ENCODE peak calls at places on chromosomes 6 and 20, in nine cellular contexts. One of them, this sample, is unnamed. For H3K27me3, the result is how much of the 10 kb centered on the place peaks cover.

GRCh38 chr20:53599378-53599777 is 5.7 kb upstream of the ZNF217 start:
- DNase-seq in HCT116: no peak
- DNase-seq in cardiac muscle cell: no peak
- DNase-seq in pancreas: no peak
- DNase-seq in brain microvascular endothelial cell: no peak
- DNase-seq in H1: peak
- DNase-seq in neural progenitor cell: no peak
- DNase-seq in body of pancreas: no peak
- DNase-seq in dorsolateral prefrontal cortex: no peak
- DNase-seq in this sample: no peak

GRCh38 chr6:113655761-113656160 is 201.4 kb upstream of the MARCKS start:
- DNase-seq in HCT116: no peak
- DNase-seq in cardiac muscle cell: no peak
- DNase-seq in pancreas: no peak
- DNase-seq in brain microvascular endothelial cell: no peak
- DNase-seq in H1: no peak
- DNase-seq in neural progenitor cell: no peak
- DNase-seq in body of pancreas: no peak
- DNase-seq in dorsolateral prefrontal cortex: no peak
- DNase-seq in this sample: no peak

GRCh38 chr20:37990571-37991151 is 42.6 kb downstream of the TTI1 start:
- DNase-seq in HCT116: no peak
- DNase-seq in cardiac muscle cell: peak
- DNase-seq in pancreas: no peak
- DNase-seq in brain microvascular endothelial cell: peak
- DNase-seq in H1: no peak
- DNase-seq in neural progenitor cell: no peak
- DNase-seq in body of pancreas: peak
- DNase-seq in dorsolateral prefrontal cortex: no peak
- DNase-seq in this sample: peak

GRCh38 chr6:17842014-17842776 is 135.5 kb upstream of the NUP153 start:
- DNase-seq in HCT116: no peak
- DNase-seq in cardiac muscle cell: no peak
- DNase-seq in pancreas: no peak
- DNase-seq in brain microvascular endothelial cell: no peak
- DNase-seq in H1: no peak
- DNase-seq in neural progenitor cell: no peak
- DNase-seq in body of pancreas: no peak
- DNase-seq in dorsolateral prefrontal cortex: no peak
- DNase-seq in this sample: no peak

GRCh38 chr6:164561656-164562055 is 747.7 kb downstream of the C6orf118 start:
- DNase-seq in HCT116: no peak
- DNase-seq in cardiac muscle cell: no peak
- DNase-seq in pancreas: no peak
- DNase-seq in brain microvascular endothelial cell: no peak
- DNase-seq in H1: no peak
- DNase-seq in neural progenitor cell: no peak
- DNase-seq in body of pancreas: no peak
- DNase-seq in dorsolateral prefrontal cortex: no peak
- DNase-seq in this sample: no peak

GRCh38 chr6:134903448-134903847 is 46.5 kb downstream of the ALDH8A1 start:
- DNase-seq in HCT116: no peak
- DNase-seq in cardiac muscle cell: no peak
- DNase-seq in pancreas: no peak
- DNase-seq in brain microvascular endothelial cell: no peak
- DNase-seq in H1: no peak
- DNase-seq in neural progenitor cell: no peak
- DNase-seq in body of pancreas: no peak
- DNase-seq in dorsolateral prefrontal cortex: no peak
- DNase-seq in this sample: peak

GRCh38 chr6:44147256-44147655 is 11.4 kb upstream of the CAPN11 start:
- DNase-seq in HCT116: no peak
- DNase-seq in cardiac muscle cell: no peak
- DNase-seq in pancreas: no peak
- DNase-seq in brain microvascular endothelial cell: no peak
- DNase-seq in H1: no peak
- DNase-seq in neural progenitor cell: no peak
- DNase-seq in body of pancreas: no peak
- DNase-seq in dorsolateral prefrontal cortex: no peak
- DNase-seq in this sample: no peak

GRCh38 chr20:44914924-44915323 is 5.1 kb downstream of the PABPC1L start:
- DNase-seq in HCT116: no peak
- DNase-seq in cardiac muscle cell: peak
- DNase-seq in pancreas: no peak
- DNase-seq in brain microvascular endothelial cell: no peak
- DNase-seq in H1: no peak
- DNase-seq in neural progenitor cell: no peak
- DNase-seq in body of pancreas: no peak
- DNase-seq in dorsolateral prefrontal cortex: no peak
- DNase-seq in this sample: no peak

GRCh38 chr6:152975204-152975915 is 7.5 kb downstream of the FBXO5 start:
- DNase-seq in HCT116: no peak
- DNase-seq in cardiac muscle cell: peak
- DNase-seq in pancreas: no peak
- DNase-seq in brain microvascular endothelial cell: no peak
- DNase-seq in H1: no peak
- DNase-seq in neural progenitor cell: no peak
- DNase-seq in body of pancreas: no peak
- DNase-seq in dorsolateral prefrontal cortex: no peak
- DNase-seq in this sample: no peak

GRCh38 chr6:152969688-152970418 is 13.0 kb downstream of the FBXO5 start:
- DNase-seq in HCT116: no peak
- DNase-seq in cardiac muscle cell: no peak
- DNase-seq in pancreas: no peak
- DNase-seq in brain microvascular endothelial cell: no peak
- DNase-seq in H1: no peak
- DNase-seq in neural progenitor cell: no peak
- DNase-seq in body of pancreas: no peak
- DNase-seq in dorsolateral prefrontal cortex: no peak
- DNase-seq in this sample: no peak

GRCh38 chr6:152978058-152978457 is 4.8 kb downstream of the FBXO5 start:
- DNase-seq in HCT116: no peak
- DNase-seq in cardiac muscle cell: peak
- DNase-seq in pancreas: no peak
- DNase-seq in brain microvascular endothelial cell: no peak
- DNase-seq in H1: no peak
- DNase-seq in neural progenitor cell: no peak
- DNase-seq in body of pancreas: no peak
- DNase-seq in dorsolateral prefrontal cortex: no peak
- DNase-seq in this sample: no peak

GRCh38 chr6:152976749-152977148 is 6.1 kb downstream of the FBXO5 start:
- DNase-seq in HCT116: no peak
- DNase-seq in cardiac muscle cell: peak
- DNase-seq in pancreas: no peak
- DNase-seq in brain microvascular endothelial cell: no peak
- DNase-seq in H1: no peak
- DNase-seq in neural progenitor cell: peak
- DNase-seq in body of pancreas: no peak
- DNase-seq in dorsolateral prefrontal cortex: no peak
- DNase-seq in this sample: no peak

GRCh38 chr6:152973916-152974315 is 8.9 kb downstream of the FBXO5 start:
- DNase-seq in HCT116: no peak
- DNase-seq in cardiac muscle cell: no peak
- DNase-seq in pancreas: no peak
- DNase-seq in brain microvascular endothelial cell: no peak
- DNase-seq in H1: no peak
- DNase-seq in neural progenitor cell: no peak
- DNase-seq in body of pancreas: no peak
- DNase-seq in dorsolateral prefrontal cortex: no peak
- DNase-seq in this sample: no peak
- H3K4me3 ChIP-seq in HCT116: no peak
- H3K4me3 ChIP-seq in cardiac muscle cell: no peak
- H3K4me3 ChIP-seq in pancreas: no peak
- H3K4me3 ChIP-seq in brain microvascular endothelial cell: no peak
- H3K4me3 ChIP-seq in H1: no peak
- H3K4me3 ChIP-seq in neural progenitor cell: peak
- H3K4me3 ChIP-seq in body of pancreas: no peak
- H3K4me3 ChIP-seq in dorsolateral prefrontal cortex: no peak
- H3K4me3 ChIP-seq in this sample: no peak

GRCh38 chr6:24228681-24229255 is 102.8 kb downstream of the NRSN1 start:
- DNase-seq in HCT116: no peak
- DNase-seq in cardiac muscle cell: peak
- DNase-seq in pancreas: no peak
- DNase-seq in brain microvascular endothelial cell: peak
- DNase-seq in H1: no peak
- DNase-seq in neural progenitor cell: no peak
- DNase-seq in body of pancreas: no peak
- DNase-seq in dorsolateral prefrontal cortex: no peak
- DNase-seq in this sample: peak

GRCh38 chr6:24225838-24226237 is 99.8 kb downstream of the NRSN1 start:
- DNase-seq in HCT116: no peak
- DNase-seq in cardiac muscle cell: no peak
- DNase-seq in pancreas: no peak
- DNase-seq in brain microvascular endothelial cell: no peak
- DNase-seq in H1: no peak
- DNase-seq in neural progenitor cell: no peak
- DNase-seq in body of pancreas: no peak
- DNase-seq in dorsolateral prefrontal cortex: no peak
- DNase-seq in this sample: no peak

GRCh38 chr6:24219670-24220069 is 93.7 kb downstream of the NRSN1 start:
- DNase-seq in HCT116: no peak
- DNase-seq in cardiac muscle cell: no peak
- DNase-seq in pancreas: no peak
- DNase-seq in brain microvascular endothelial cell: no peak
- DNase-seq in H1: no peak
- DNase-seq in neural progenitor cell: no peak
- DNase-seq in body of pancreas: no peak
- DNase-seq in dorsolateral prefrontal cortex: no peak
- DNase-seq in this sample: no peak

GRCh38 chr6:24227556-24227955 is 101.5 kb downstream of the NRSN1 start:
- DNase-seq in HCT116: no peak
- DNase-seq in cardiac muscle cell: peak
- DNase-seq in pancreas: no peak
- DNase-seq in brain microvascular endothelial cell: no peak
- DNase-seq in H1: no peak
- DNase-seq in neural progenitor cell: peak
- DNase-seq in body of pancreas: no peak
- DNase-seq in dorsolateral prefrontal cortex: no peak
- DNase-seq in this sample: no peak

DNA sequence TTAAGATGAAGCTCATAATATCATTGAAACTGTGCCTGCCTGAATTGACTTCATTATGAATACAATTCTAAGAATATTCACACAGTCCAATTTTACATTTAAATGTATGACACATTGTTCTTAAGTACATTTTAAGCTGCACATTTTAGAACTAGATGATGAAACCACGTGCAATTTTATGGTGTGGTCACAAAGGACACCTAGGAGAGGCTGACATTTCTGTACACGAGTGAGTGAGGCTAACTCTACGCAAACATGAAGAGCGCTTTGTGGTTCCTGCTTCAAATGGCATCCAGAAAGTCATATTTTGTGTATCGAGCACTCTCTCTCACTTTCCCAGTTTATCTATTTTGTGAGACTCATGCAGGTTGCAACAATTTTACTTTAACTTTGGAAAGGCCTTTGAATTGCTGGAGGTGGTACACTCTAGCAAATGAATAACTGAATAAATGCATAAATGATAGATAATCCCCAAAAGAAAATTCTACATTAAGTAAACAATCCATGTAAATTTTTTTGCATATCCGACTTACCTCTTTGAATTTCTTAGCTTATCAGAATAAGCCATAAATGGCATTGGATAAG is 97.2 kb downstream of the NRSN1 start:
- DNase-seq in HCT116: peak
- DNase-seq in cardiac muscle cell: no peak
- DNase-seq in pancreas: no peak
- DNase-seq in brain microvascular endothelial cell: no peak
- DNase-seq in H1: no peak
- DNase-seq in neural progenitor cell: no peak
- DNase-seq in body of pancreas: no peak
- DNase-seq in dorsolateral prefrontal cortex: no peak
- DNase-seq in this sample: no peak
- H3K27me3 ChIP-seq in HCT116: under half
- H3K27me3 ChIP-seq in cardiac muscle cell: under half
- H3K27me3 ChIP-seq in pancreas: under half
- H3K27me3 ChIP-seq in brain microvascular endothelial cell: under half
- H3K27me3 ChIP-seq in H1: under half
- H3K27me3 ChIP-seq in neural progenitor cell: under half
- H3K27me3 ChIP-seq in body of pancreas: under half
- H3K27me3 ChIP-seq in dorsolateral prefrontal cortex: under half
- H3K27me3 ChIP-seq in this sample: under half

DNA sequence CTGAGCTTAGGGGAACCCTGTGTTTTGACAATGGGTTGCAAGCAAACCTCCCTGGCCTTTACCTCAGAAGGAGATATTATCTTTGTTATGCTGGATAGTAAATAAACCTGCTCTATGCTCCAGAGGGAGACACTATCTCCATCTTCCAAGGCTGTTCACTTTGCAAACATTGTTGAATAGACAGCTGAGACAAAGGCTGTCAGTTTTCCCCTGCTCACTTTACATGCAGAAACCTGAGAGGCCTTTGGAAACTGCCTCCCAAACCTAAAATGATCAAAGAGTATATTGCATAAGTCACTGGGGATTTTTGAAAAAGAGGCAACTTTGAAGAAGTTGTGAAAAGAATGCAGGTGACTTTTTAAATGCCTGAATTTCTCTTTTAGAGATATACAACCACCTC is 61.6 kb downstream of the MRAP2 start:
- DNase-seq in HCT116: no peak
- DNase-seq in cardiac muscle cell: no peak
- DNase-seq in pancreas: no peak
- DNase-seq in brain microvascular endothelial cell: no peak
- DNase-seq in H1: no peak
- DNase-seq in neural progenitor cell: no peak
- DNase-seq in body of pancreas: no peak
- DNase-seq in dorsolateral prefrontal cortex: no peak
- DNase-seq in this sample: no peak
- TF ChIP-seq CTCF in HCT116: no peak
- TF ChIP-seq CTCF in cardiac muscle cell: no peak
- TF ChIP-seq CTCF in pancreas: no peak
- TF ChIP-seq CTCF in brain microvascular endothelial cell: no peak
- TF ChIP-seq CTCF in H1: no peak
- TF ChIP-seq CTCF in neural progenitor cell: no peak
- TF ChIP-seq CTCF in body of pancreas: no peak
- TF ChIP-seq CTCF in dorsolateral prefrontal cortex: no peak
- TF ChIP-seq CTCF in this sample: no peak

DNA sequence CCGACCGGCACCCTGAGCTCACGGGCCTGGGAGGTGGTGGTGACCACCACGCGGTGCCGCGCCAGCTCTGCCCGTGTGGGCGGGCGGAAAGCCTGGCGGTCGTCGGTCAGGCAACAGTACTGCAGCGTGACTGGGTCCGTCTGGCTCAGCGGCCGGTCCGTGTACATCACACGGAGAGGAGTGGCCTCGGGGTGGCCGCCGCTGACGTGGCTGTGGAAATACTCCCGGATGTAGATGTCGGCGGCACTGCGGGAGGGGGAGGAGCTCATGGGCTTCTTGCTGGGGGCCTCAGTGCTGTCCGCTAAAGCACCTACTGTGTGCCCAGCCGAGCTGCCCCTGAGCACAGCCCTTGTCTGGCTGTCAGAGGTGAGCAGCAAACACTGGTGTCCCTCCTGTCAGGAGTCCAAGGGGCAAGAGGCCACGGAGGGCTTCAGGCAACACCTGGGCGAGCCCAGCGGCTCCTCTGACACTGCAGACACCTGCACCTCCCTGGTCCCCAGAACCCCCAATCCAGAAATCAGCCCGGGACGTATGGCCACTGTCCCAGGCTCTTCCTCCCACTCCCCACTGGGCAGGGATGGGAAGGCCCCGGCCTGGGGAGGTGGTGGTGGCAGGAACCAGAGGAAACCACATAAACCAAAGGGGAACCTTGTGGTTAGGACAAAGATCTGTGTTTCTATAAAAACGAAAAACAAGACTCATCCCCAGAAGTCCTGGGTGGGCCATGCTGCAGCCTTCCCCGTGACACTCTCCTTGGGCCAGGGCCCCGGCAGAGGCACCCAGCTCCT is 6.5 kb downstream of the HELZ2 start:
- DNase-seq in HCT116: no peak
- DNase-seq in cardiac muscle cell: peak
- DNase-seq in pancreas: no peak
- DNase-seq in brain microvascular endothelial cell: peak
- DNase-seq in H1: no peak
- DNase-seq in neural progenitor cell: no peak
- DNase-seq in body of pancreas: no peak
- DNase-seq in dorsolateral prefrontal cortex: no peak
- DNase-seq in this sample: no peak
- H3K4me3 ChIP-seq in HCT116: no peak
- H3K4me3 ChIP-seq in cardiac muscle cell: no peak
- H3K4me3 ChIP-seq in pancreas: no peak
- H3K4me3 ChIP-seq in brain microvascular endothelial cell: no peak
- H3K4me3 ChIP-seq in H1: no peak
- H3K4me3 ChIP-seq in neural progenitor cell: no peak
- H3K4me3 ChIP-seq in body of pancreas: no peak
- H3K4me3 ChIP-seq in dorsolateral prefrontal cortex: no peak
- H3K4me3 ChIP-seq in this sample: no peak